ENCODE peak calls at places on chromosomes 2 and 18, in nine cellular contexts. P is tibial artery; S is effector memory CD4-positive, alpha-beta T cell; F is hepatocyte; G is ovary; M is mesendoderm; U is body of pancreas; R is uterus; Z is left ventricle myocardium inferior. K is an unnamed sample.

GRCh38 chr2:101199153-101199810 is 48.1 kb upstream of the TBC1D8 start:
- DNase-seq in P (no peak), S (no peak), F (no peak), G (no peak), M (no peak), U (no peak), R (no peak), Z (no peak), K (no peak)

GRCh38 chr2:61645911-61646310 is 107.8 kb upstream of the XPO1 start:
- DNase-seq in P (no peak), S (no peak), F (no peak), G (no peak), M (no peak), U (no peak), R (no peak), Z (no peak), K (no peak)

GRCh38 chr18:9172506-9173127 is 36.0 kb downstream of the ANKRD12 start:
- DNase-seq in P (no peak), S (no peak), F (no peak), G (no peak), M (no peak), U (no peak), R (no peak), Z (no peak), K (no peak)

GRCh38 chr2:54586062-54586982 is 130.2 kb downstream of the SPTBN1 start:
- DNase-seq in P (no peak), S (no peak), F (no peak), G (no peak), M (no peak), U (no peak), R (no peak), Z (no peak), K (no peak)

GRCh38 chr2:26580751-26581150 is 60.4 kb downstream of the CIB4 start:
- DNase-seq in P (no peak), S (no peak), F (no peak), G (no peak), M (no peak), U (no peak), R (no peak), Z (no peak), K (no peak)

GRCh38 chr2:128064353-128064752 is 26.6 kb upstream of the UGGT1 start:
- DNase-seq in P (no peak), S (no peak), F (no peak), G (no peak), M (no peak), U (no peak), R (no peak), Z (no peak), K (no peak)

GRCh38 chr2:228688007-228688645 is 506.6 kb upstream of the SPHKAP start:
- DNase-seq in P (no peak), S (no peak), F (peak; percentile 55), G (no peak), M (no peak), U (no peak), R (no peak), Z (no peak), K (no peak)

GRCh38 chr2:167147254-167147941 is 259.1 kb downstream of the XIRP2 start:
- DNase-seq in P (no peak), S (no peak), F (peak; percentile 30), G (no peak), M (no peak), U (peak; percentile 48), R (no peak), Z (no peak), K (no peak)

GRCh38 chr2:111049792-111050640 is 70.7 kb upstream of the BCL2L11 start:
- DNase-seq in P (no peak), S (no peak), F (peak; percentile 77), G (no peak), M (no peak), U (peak; percentile 74), R (no peak), Z (no peak), K (no peak)
- H3K27ac ChIP-seq in P (no peak overlapping the region), S (no peak overlapping the region), F (peak overlapping the region; percentile 66), G (no peak overlapping the region), M (no peak overlapping the region), U (peak overlapping the region; percentile 72), R (no peak overlapping the region), Z (no peak overlapping the region), K (no peak overlapping the region)

DNA sequence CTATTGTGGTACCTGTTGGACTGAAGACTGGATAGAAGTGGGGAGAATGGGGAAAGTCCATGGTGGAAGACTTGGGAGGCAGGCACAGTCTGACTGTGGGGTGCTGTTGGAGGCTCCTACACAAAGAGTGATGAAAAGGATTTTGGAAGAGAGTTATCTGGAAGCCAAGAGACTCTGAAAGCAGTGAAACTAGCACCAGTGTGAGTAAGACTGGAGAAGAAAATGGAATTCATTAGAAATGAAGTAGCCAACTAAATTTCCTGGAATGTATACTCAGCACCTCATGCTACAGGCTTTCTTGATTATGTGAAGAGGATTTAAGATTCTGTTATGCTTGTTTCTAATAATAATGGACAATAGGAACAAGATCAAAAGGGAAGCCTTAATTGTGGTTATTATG is 27.7 kb downstream of the ELP2 start:
- DNase-seq in P (no peak), S (no peak), F (no peak), G (no peak), M (no peak), U (no peak), R (no peak), Z (no peak), K (no peak)
- H3K36me3 ChIP-seq in P (peaks cover 88% of the 10 kb centered on the region), S (peaks cover 74% of the 10 kb centered on the region), F (no peaks in the 10 kb centered on the region), G (no peaks in the 10 kb centered on the region), M (peaks cover 5% of the 10 kb centered on the region), U (peaks cover 22% of the 10 kb centered on the region), R (no peaks in the 10 kb centered on the region), Z (peaks cover 98% of the 10 kb centered on the region), K (peaks cover 99% of the 10 kb centered on the region)

DNA sequence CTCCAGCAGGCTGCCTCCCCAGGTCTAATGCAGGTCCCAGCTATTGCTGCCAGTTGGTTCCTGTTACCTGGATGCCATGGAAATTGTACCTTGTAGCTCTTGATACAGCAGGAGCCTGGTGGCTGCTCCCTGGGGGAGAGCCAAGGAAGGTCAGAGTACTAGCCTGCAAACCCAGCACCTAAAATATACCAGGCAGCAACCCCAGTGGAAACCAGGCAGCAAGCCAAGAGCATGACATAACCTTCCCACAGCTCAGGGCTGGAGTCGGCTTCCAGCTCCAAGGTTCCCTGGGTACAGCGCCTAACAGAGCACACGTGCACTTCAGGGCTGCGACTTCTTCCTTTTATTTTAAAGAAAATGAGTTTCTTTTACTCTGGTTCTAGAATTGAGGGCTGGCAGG is 30.3 kb downstream of the TNP1 start:
- DNase-seq in P (peak; percentile 76), S (no peak), F (peak; percentile 68), G (peak; percentile 88), M (no peak), U (peak; percentile 79), R (peak; percentile 81), Z (peak; percentile 87), K (peak; percentile 92)
- H3K27ac ChIP-seq in P (peak overlapping the region; percentile 81), S (no peak overlapping the region), F (no peak overlapping the region), G (no peak overlapping the region), M (no peak overlapping the region), U (no peak overlapping the region), R (no peak overlapping the region), Z (peak overlapping the region; percentile 68), K (peak overlapping the region; percentile 35)

DNA sequence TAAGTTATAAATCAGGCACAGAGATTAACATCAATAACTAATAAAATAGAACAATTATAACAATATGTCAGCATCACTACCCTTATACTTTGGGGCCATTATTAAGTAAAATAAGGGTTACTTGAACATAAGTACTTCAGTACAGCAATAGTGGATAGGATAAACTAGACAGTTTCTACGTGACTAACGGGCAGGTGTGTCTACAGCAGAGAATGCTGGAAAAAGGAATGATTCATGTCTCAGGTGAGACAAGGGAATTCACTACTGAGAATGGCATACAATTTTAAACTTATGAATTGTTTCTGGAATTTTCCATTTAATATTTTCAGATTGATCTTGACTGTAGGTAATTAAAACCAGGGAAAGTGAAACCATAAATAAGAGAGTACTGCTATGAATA is 5.5 kb downstream of the WDR75 start:
- DNase-seq in P (no peak), S (no peak), F (no peak), G (no peak), M (no peak), U (no peak), R (no peak), Z (no peak), K (no peak)
- H3K36me3 ChIP-seq in P (peaks cover 37% of the 10 kb centered on the region), S (peaks cover 24% of the 10 kb centered on the region), F (peaks cover 3% of the 10 kb centered on the region), G (no peaks in the 10 kb centered on the region), M (no peaks in the 10 kb centered on the region), U (peaks cover 10% of the 10 kb centered on the region), R (no peaks in the 10 kb centered on the region), Z (peaks cover 42% of the 10 kb centered on the region), K (peaks cover 42% of the 10 kb centered on the region)

DNA sequence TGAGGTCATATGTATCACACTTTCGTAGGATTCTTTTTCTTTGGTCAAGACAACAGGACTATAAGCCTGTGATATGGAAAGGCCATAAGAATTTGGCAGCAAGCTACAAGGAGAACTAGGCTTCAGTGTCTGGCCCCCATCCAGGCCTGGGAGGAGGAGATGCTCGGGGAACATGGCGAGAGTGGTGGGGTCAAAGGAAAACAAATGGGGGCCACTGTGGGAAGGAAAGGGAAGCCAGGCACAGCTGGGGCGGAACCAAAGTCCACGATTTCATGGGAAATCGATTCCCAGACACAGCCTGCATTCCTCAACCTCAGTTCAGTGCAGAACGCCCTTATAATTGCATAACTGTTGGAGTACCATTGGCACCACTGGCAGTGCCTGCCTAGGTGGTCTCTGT is 58.2 kb downstream of the MBP start:
- DNase-seq in P (no peak), S (no peak), F (no peak), G (no peak), M (no peak), U (no peak), R (no peak), Z (no peak), K (no peak)
- H3K27ac ChIP-seq in P (no peak overlapping the region), S (peak overlapping the region; percentile 56), F (no peak overlapping the region), G (no peak overlapping the region), M (no peak overlapping the region), U (no peak overlapping the region), R (peak overlapping the region; percentile 81), Z (no peak overlapping the region), K (peak overlapping the region; percentile 14)

K was measured in stomach.